ENCODE peak calls at places on chromosomes 12 and 14, in nine cellular contexts. P is GM12878, H is prostate gland, X is upper lobe of left lung, J is IMR-90, O is HCT116, K is heart left ventricle, A is adrenal gland, B is A549. D is an unnamed sample.

GRCh38 chr14:61321385-61322010 is at the start of gene PRKCH:
- DNase-seq in P (no peak), H (peak; percentile 93), X (peak; percentile 94), J (peak; percentile 25), O (peak; percentile 54), K (peak; percentile 76), A (peak; percentile 68), B (peak; percentile 65), D (peak; percentile 96)

GRCh38 chr12:65994318-65994717 is 136.2 kb downstream of the LLPH start:
- DNase-seq in P (no peak), H (no peak), X (no peak), J (no peak), O (no peak), K (no peak), A (no peak), B (no peak), D (no peak)

GRCh38 chr12:98373019-98373554 is 142.3 kb upstream of the TMPO start:
- DNase-seq in P (no peak), H (no peak), X (no peak), J (peak; percentile 51), O (peak; percentile 39), K (no peak), A (peak; percentile 14), B (peak; percentile 38), D (no peak)

GRCh38 chr14:99246536-99247083 is 25.4 kb downstream of the BCL11B start:
- DNase-seq in P (no peak), H (no peak), X (peak; percentile 32), J (no peak), O (no peak), K (no peak), A (no peak), B (no peak), D (no peak)

GRCh38 chr12:118446247-118446646 is 69.9 kb downstream of the SUDS3 start:
- DNase-seq in P (no peak), H (no peak), X (no peak), J (no peak), O (no peak), K (no peak), A (no peak), B (no peak), D (no peak)

GRCh38 chr12:99852666-99853065 is 132.1 kb downstream of the ANKS1B start:
- DNase-seq in P (no peak), H (no peak), X (peak; percentile 16), J (no peak), O (no peak), K (no peak), A (no peak), B (no peak), D (no peak)

GRCh38 chr12:84757978-84758377 is 154.6 kb downstream of the SLC6A15 start:
- DNase-seq in P (no peak), H (no peak), X (no peak), J (peak; percentile 50), O (no peak), K (no peak), A (no peak), B (no peak), D (no peak)

GRCh38 chr14:101027966-101028365 is 124.4 kb upstream of the RTL1 start:
- DNase-seq in P (no peak), H (no peak), X (no peak), J (no peak), O (no peak), K (no peak), A (no peak), B (no peak), D (no peak)

GRCh38 chr14:99185436-99186068 is 86.4 kb downstream of the BCL11B start:
- DNase-seq in P (no peak), H (no peak), X (no peak), J (no peak), O (no peak), K (no peak), A (no peak), B (no peak), D (no peak)

GRCh38 chr12:33605776-33606175 is 166.2 kb upstream of the SYT10 start:
- DNase-seq in P (no peak), H (no peak), X (no peak), J (no peak), O (no peak), K (no peak), A (no peak), B (peak; percentile 3), D (no peak)

GRCh38 chr14:76292561-76292960 is 83.4 kb upstream of the ESRRB start:
- DNase-seq in P (no peak), H (no peak), X (no peak), J (no peak), O (no peak), K (no peak), A (no peak), B (no peak), D (peak; percentile 42)

GRCh38 chr12:57560516-57560915 is 10.7 kb downstream of the KIF5A start:
- DNase-seq in P (no peak), H (no peak), X (no peak), J (no peak), O (no peak), K (no peak), A (no peak), B (no peak), D (no peak)

GRCh38 chr14:94827711-94828505 is 58.0 kb upstream of the GSC start:
- DNase-seq in P (no peak), H (peak; percentile 75), X (no peak), J (no peak), O (no peak), K (peak; percentile 45), A (no peak), B (no peak), D (no peak)

GRCh38 chr14:55752580-55753365 is 172.8 kb downstream of the KTN1 start:
- DNase-seq in P (no peak), H (peak; percentile 81), X (no peak), J (peak; percentile 65), O (no peak), K (no peak), A (no peak), B (peak; percentile 19), D (no peak)

GRCh38 chr12:49543914-49544815 is 5.3 kb downstream of the KCNH3 start:
- DNase-seq in P (no peak), H (no peak), X (no peak), J (no peak), O (no peak), K (no peak), A (no peak), B (no peak), D (peak; percentile 84)

GRCh38 chr14:45135659-45136314 is at the start of gene FANCM:
- DNase-seq in P (peak; percentile 91), H (peak; percentile 95), X (peak; percentile 69), J (peak; percentile 98), O (peak; percentile 98), K (peak; percentile 94), A (peak; percentile 93), B (peak; percentile 89), D (peak; percentile 98)

GRCh38 chr14:45128963-45129629 is 5.2 kb downstream of the FKBP3 start:
- DNase-seq in P (no peak), H (no peak), X (no peak), J (no peak), O (no peak), K (no peak), A (no peak), B (no peak), D (no peak)

GRCh38 chr14:45133683-45134050 is 614 bp downstream of the FKBP3 start:
- DNase-seq in P (no peak), H (no peak), X (no peak), J (no peak), O (no peak), K (no peak), A (no peak), B (no peak), D (no peak)

GRCh38 chr14:45135181-45135580 is 549 bp upstream of the FANCM start:
- DNase-seq in P (no peak), H (no peak), X (no peak), J (peak; percentile 43), O (no peak), K (no peak), A (no peak), B (no peak), D (no peak)

GRCh38 chr14:45134051-45134958 is at the start of gene FKBP3:
- DNase-seq in P (peak; percentile 91), H (peak; percentile 99), X (peak; percentile 99), J (peak; percentile 99), O (peak; percentile 99), K (peak; percentile 98), A (peak; percentile 96), B (peak; percentile 97), D (peak; percentile 98)
- TF ChIP-seq POLR2A in P (peak; percentile 96), H (peak; percentile 65), X (peak; percentile 65), J (peak; percentile 72), O (peak; percentile 85), K (no peak), A (peak; percentile 80), B (peak; percentile 87), D (peak; percentile 69)

GRCh38 chr14:46399049-46399448 is 252.5 kb downstream of the RPL10L start:
- DNase-seq in P (no peak), H (no peak), X (no peak), J (no peak), O (no peak), K (no peak), A (no peak), B (no peak), D (no peak)
- TF ChIP-seq CTCF in P (no peak), H (no peak), X (no peak), J (no peak), O (no peak), K (no peak), A (no peak), B (no peak), D (no peak)

GRCh38 chr14:92505826-92506225 is 7.8 kb upstream of the RIN3 start:
- DNase-seq in P (no peak), H (no peak), X (no peak), J (no peak), O (no peak), K (no peak), A (no peak), B (no peak), D (no peak)
- H3K4me3 ChIP-seq in P (no peak overlapping the region), H (no peak overlapping the region), X (no peak overlapping the region), J (no peak overlapping the region), O (no peak overlapping the region), K (no peak overlapping the region), A (no peak overlapping the region), B (no peak overlapping the region), D (no peak overlapping the region)

GRCh38 chr12:122282066-122282465 is 15.8 kb upstream of the VPS33A start:
- DNase-seq in P (no peak), H (no peak), X (no peak), J (peak; percentile 87), O (no peak), K (no peak), A (no peak), B (no peak), D (no peak)

GRCh38 chr12:122275459-122275858 is 9.2 kb upstream of the VPS33A start:
- DNase-seq in P (no peak), H (no peak), X (no peak), J (no peak), O (no peak), K (no peak), A (no peak), B (no peak), D (no peak)

DNA sequence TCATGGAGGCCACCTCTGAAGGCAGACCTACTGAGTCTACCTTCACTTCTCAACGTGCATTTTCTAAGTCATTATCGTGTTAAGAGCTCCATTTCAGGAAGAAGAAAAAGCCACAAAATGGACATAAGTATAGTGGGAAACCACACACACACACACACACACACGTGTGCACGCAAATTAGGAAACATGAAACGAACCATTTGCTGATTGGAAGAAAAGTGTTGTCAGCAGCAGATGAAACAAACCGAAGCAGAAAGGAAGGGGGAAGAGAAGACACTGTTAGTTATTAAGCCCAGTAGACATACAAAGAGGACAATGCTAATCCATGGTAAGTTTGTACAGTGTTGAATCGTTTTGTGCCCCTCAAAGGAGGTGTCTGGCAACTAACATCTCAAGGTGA is 9.9 kb upstream of the VPS33A start:
- DNase-seq in P (no peak), H (no peak), X (no peak), J (no peak), O (no peak), K (no peak), A (no peak), B (no peak), D (no peak)
- TF ChIP-seq POLR2A in P (no peak), H (no peak), X (no peak), J (no peak), O (no peak), K (no peak), A (no peak), B (no peak), D (no peak)